ENCODE peak calls at places on chromosomes 1 and 21, in four cellular contexts. One of them, this sample, is unnamed.

GRCh38 chr1:230752407-230752806 is 5.2 kb downstream of the CAPN9 start:
- DNase-seq in NB4: no peak
- DNase-seq in AG10803: no peak
- DNase-seq in AG04450: no peak
- DNase-seq in this sample: no peak

GRCh38 chr1:151720974-151721787 is at the start of gene RIIAD1:
- DNase-seq in NB4: peak
- DNase-seq in AG10803: peak
- DNase-seq in AG04450: no peak
- DNase-seq in this sample: peak

GRCh38 chr1:35324486-35324885 is 56.0 kb downstream of the ZMYM4 start:
- DNase-seq in NB4: peak
- DNase-seq in AG10803: peak
- DNase-seq in AG04450: no peak
- DNase-seq in this sample: no peak

GRCh38 chr1:1615256-1616044 is at the start of gene MIB2:
- DNase-seq in NB4: peak
- DNase-seq in AG10803: peak
- DNase-seq in AG04450: peak
- DNase-seq in this sample: peak

GRCh38 chr1:244341455-244342450 is 110.0 kb downstream of the ADSS2 start:
- DNase-seq in NB4: peak
- DNase-seq in AG10803: peak
- DNase-seq in AG04450: no peak
- DNase-seq in this sample: no peak

GRCh38 chr1:10415211-10415930 is 14.9 kb upstream of the CENPS start:
- DNase-seq in NB4: peak
- DNase-seq in AG10803: peak
- DNase-seq in AG04450: peak
- DNase-seq in this sample: no peak

GRCh38 chr1:245577396-245578157 is 422.8 kb downstream of the KIF26B start:
- DNase-seq in NB4: no peak
- DNase-seq in AG10803: no peak
- DNase-seq in AG04450: no peak
- DNase-seq in this sample: no peak

GRCh38 chr1:149936076-149936991 is at the start of gene MTMR11:
- DNase-seq in NB4: no peak
- DNase-seq in AG10803: no peak
- DNase-seq in AG04450: no peak
- DNase-seq in this sample: no peak

GRCh38 chr1:8463144-8463927 is 145.4 kb downstream of the SLC45A1 start:
- DNase-seq in NB4: no peak
- DNase-seq in AG10803: peak
- DNase-seq in AG04450: peak
- DNase-seq in this sample: no peak

GRCh38 chr1:218384576-218384975 is 39.4 kb downstream of the TGFB2 start:
- DNase-seq in NB4: peak
- DNase-seq in AG10803: peak
- DNase-seq in AG04450: no peak
- DNase-seq in this sample: no peak

GRCh38 chr1:53381790-53382401 is 54.0 kb upstream of the LRP8 start:
- DNase-seq in NB4: no peak
- DNase-seq in AG10803: peak
- DNase-seq in AG04450: peak
- DNase-seq in this sample: no peak

GRCh38 chr1:113978863-113979702 is at the start of gene OLFML3:
- DNase-seq in NB4: peak
- DNase-seq in AG10803: peak
- DNase-seq in AG04450: peak
- DNase-seq in this sample: peak

GRCh38 chr1:113972954-113973353 is 6.3 kb upstream of the OLFML3 start:
- DNase-seq in NB4: no peak
- DNase-seq in AG10803: no peak
- DNase-seq in AG04450: no peak
- DNase-seq in this sample: no peak

GRCh38 chr1:113980120-113980519 is 846 bp downstream of the OLFML3 start:
- DNase-seq in NB4: no peak
- DNase-seq in AG10803: peak
- DNase-seq in AG04450: no peak
- DNase-seq in this sample: no peak

GRCh38 chr1:113975211-113975895 is 3.9 kb upstream of the OLFML3 start:
- DNase-seq in NB4: peak
- DNase-seq in AG10803: peak
- DNase-seq in AG04450: no peak
- DNase-seq in this sample: no peak

DNA sequence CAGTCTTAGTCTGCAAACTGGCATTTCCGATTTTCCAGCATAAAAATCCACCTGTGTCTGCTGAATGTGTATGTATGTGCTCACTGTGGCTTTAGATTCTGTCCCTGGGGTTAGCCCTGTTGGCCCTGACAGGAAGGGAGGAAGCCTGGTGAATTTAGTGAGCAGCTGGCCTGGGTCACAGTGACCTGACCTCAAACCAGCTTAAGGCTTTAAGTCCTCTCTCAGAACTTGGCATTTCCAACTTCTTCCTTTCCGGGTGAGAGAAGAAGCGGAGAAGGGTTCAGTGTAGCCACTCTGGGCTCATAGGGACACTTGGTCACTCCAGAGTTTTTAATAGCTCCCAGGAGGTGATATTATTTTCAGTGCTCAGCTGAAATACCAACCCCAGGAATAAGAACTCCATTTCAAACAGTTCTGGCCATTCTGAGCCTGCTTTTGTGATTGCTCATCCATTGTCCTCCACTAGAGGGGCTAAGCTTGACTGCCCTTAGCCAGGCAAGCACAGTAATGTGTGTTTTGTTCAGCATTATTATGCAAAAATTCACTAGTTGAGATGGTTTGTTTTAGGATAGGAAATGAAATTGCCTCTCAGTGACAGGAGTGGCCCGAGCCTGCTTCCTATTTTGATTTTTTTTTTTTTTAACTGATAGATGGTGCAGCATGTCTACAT is 2.5 kb upstream of the OLFML3 start:
- DNase-seq in NB4: peak
- DNase-seq in AG10803: peak
- DNase-seq in AG04450: no peak
- DNase-seq in this sample: no peak
- TF ChIP-seq CTCF in NB4: peak
- TF ChIP-seq CTCF in AG10803: peak
- TF ChIP-seq CTCF in AG04450: peak
- TF ChIP-seq CTCF in this sample: peak

GRCh38 chr1:79044974-79045650 is 38.6 kb upstream of the ADGRL4 start:
- DNase-seq in NB4: peak
- DNase-seq in AG10803: no peak
- DNase-seq in AG04450: no peak
- DNase-seq in this sample: no peak
- TF ChIP-seq CTCF in NB4: no peak
- TF ChIP-seq CTCF in AG10803: no peak
- TF ChIP-seq CTCF in AG04450: no peak
- TF ChIP-seq CTCF in this sample: no peak

DNA sequence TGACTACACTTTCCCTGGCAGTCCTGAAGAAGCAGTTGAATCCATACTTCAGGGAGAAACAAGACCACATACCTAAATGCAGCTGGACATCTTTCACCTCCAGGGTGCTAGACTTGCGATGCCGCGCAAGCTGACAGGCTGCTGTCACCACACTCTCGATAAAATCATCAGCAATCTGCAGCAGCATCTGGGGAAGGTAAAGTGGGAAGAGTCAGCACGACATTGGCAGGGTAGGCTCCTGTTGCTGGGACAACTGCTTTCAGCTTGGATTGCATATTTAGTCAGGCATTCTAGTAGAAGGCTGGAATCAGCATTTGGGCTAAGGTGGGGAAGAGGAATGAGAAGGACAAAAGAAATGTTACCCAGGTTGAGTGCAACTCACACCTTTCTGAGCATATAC is 21.1 kb downstream of the RAB42 start:
- DNase-seq in NB4: no peak
- DNase-seq in AG10803: no peak
- DNase-seq in AG04450: no peak
- DNase-seq in this sample: no peak
- TF ChIP-seq CTCF in NB4: no peak
- TF ChIP-seq CTCF in AG10803: no peak
- TF ChIP-seq CTCF in AG04450: no peak
- TF ChIP-seq CTCF in this sample: no peak

GRCh38 chr21:34362136-34362444 is 1.7 kb upstream of the KCNE2 start:
- DNase-seq in NB4: no peak
- DNase-seq in AG10803: no peak
- DNase-seq in AG04450: no peak
- DNase-seq in this sample: no peak

GRCh38 chr21:34358866-34359265 is 4.9 kb upstream of the KCNE2 start:
- DNase-seq in NB4: no peak
- DNase-seq in AG10803: no peak
- DNase-seq in AG04450: no peak
- DNase-seq in this sample: no peak

GRCh38 chr21:34357889-34358288 is 5.9 kb upstream of the KCNE2 start:
- DNase-seq in NB4: no peak
- DNase-seq in AG10803: no peak
- DNase-seq in AG04450: no peak
- DNase-seq in this sample: no peak

GRCh38 chr21:34362670-34363069 is 1.1 kb upstream of the KCNE2 start:
- DNase-seq in NB4: no peak
- DNase-seq in AG10803: no peak
- DNase-seq in AG04450: no peak
- DNase-seq in this sample: no peak

DNA sequence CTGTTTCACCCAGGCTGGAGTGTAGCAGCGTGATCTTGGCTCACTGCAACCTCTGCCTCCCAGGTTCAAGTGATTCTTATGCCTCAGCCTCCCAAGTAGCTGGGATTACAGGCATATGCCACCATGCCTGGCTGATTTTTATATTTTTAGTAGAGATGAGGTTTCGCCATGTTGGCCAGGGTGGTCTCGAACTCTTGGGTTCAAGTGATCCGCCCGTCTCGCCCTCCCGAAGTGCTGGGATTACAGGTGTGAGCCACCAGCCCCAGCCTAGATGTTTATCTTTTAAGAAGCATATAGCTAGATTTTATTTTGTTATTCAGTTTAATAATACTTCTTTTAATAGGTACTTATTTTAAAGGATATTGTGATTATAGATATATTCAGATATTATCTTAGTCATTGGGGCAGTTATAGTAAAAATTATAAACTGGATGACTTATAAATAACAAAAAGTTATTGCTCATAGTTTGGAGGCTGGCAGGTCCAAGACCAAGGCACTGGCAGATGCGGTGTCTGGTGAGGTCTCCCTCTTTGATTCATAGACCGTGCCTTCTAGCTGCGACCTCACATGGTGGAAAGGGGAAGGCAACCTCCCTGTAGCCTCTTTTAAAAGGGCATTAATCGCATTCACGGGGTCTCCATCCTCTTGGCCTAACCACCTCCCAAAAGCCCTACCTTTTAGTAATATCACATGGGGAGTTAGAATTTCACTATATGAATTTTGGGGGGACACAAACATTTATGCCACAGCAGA is 3.1 kb upstream of the KCNE2 start:
- DNase-seq in NB4: no peak
- DNase-seq in AG10803: no peak
- DNase-seq in AG04450: no peak
- DNase-seq in this sample: no peak
- TF ChIP-seq CTCF in NB4: no peak
- TF ChIP-seq CTCF in AG10803: no peak
- TF ChIP-seq CTCF in AG04450: no peak
- TF ChIP-seq CTCF in this sample: peak

GRCh38 chr1:220356981-220357850 is 85.0 kb upstream of the RAB3GAP2 start:
- DNase-seq in NB4: no peak
- DNase-seq in AG10803: no peak
- DNase-seq in AG04450: no peak
- DNase-seq in this sample: no peak

GRCh38 chr1:220347654-220348175 is 75.5 kb upstream of the RAB3GAP2 start:
- DNase-seq in NB4: peak
- DNase-seq in AG10803: no peak
- DNase-seq in AG04450: no peak
- DNase-seq in this sample: no peak

GRCh38 chr1:220353229-220354012 is 81.2 kb upstream of the RAB3GAP2 start:
- DNase-seq in NB4: peak
- DNase-seq in AG10803: no peak
- DNase-seq in AG04450: no peak
- DNase-seq in this sample: no peak
- TF ChIP-seq CTCF in NB4: no peak
- TF ChIP-seq CTCF in AG10803: no peak
- TF ChIP-seq CTCF in AG04450: no peak
- TF ChIP-seq CTCF in this sample: no peak

DNA sequence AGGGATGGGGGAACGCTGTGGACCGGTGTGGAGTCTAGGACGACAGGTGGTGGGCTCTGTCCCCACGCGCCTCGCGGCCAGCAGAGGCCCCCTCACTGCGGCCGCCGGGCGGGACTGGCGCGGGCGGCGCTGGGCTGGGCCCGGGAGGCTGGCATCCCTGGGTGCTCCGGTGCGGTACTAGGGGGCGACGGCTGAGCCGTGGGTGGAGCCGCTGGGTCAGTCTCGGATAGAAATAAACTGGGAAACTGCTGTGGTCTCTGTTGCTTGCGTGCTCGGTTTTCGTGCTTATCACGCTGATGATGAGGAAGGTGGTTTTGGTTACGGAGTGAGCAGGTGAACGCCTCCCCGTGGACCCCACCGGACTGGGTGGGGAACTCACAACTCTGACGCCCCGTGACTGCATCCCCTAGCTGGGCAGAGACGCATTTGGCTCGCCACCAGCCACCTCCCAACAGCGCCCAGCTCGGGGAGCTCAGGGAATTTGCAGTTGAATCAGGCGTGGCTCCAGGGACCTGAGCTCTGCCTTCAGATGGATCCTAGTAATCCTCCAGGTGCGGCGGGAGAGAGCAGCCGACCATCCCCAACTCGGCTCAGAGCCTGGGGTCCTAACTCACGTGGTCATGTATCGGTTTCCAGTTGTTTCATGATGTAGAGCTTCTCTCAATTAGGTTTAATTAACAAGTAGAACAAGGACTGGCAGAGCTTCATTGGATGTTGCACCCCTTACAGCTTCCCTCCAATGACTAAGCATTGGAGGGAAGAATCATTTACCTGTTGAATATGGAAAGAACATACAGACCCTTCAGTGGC is 32.1 kb downstream of the HSD17B7 start:
- DNase-seq in NB4: no peak
- DNase-seq in AG10803: no peak
- DNase-seq in AG04450: no peak
- DNase-seq in this sample: no peak
- TF ChIP-seq CTCF in NB4: no peak
- TF ChIP-seq CTCF in AG10803: no peak
- TF ChIP-seq CTCF in AG04450: no peak
- TF ChIP-seq CTCF in this sample: no peak

DNA sequence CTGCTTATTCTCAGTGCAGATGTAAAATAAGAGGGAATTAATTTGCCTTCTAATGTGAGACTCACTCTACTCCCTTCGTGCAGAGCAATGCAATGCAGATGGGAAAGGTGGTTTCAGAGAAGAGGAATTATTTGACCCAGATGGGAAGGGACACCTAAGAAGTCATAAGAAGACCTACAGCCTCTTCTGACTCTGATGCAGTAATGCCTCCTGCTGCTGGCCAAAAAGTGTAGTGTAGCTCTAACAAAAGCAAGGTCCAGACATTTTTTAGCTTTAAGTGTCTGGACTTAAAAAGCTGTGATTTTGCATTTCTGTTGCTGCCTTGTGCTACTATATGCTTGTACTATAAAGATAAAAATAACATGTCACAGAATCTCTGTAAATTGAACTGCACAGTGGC is 501.4 kb downstream of the TTLL7 start:
- DNase-seq in NB4: no peak
- DNase-seq in AG10803: no peak
- DNase-seq in AG04450: no peak
- DNase-seq in this sample: no peak
- TF ChIP-seq CTCF in NB4: no peak
- TF ChIP-seq CTCF in AG10803: peak
- TF ChIP-seq CTCF in AG04450: no peak
- TF ChIP-seq CTCF in this sample: peak

GRCh38 chr1:236451796-236452373 is 57.8 kb downstream of the EDARADD start:
- DNase-seq in NB4: peak
- DNase-seq in AG10803: peak
- DNase-seq in AG04450: no peak
- DNase-seq in this sample: no peak
- TF ChIP-seq CTCF in NB4: peak
- TF ChIP-seq CTCF in AG10803: peak
- TF ChIP-seq CTCF in AG04450: peak
- TF ChIP-seq CTCF in this sample: peak

This sample was measured in D721Med.